ENCODE peak calls at places on chromosomes 6 and 20, in ten cellular contexts. One of them, this sample, is unnamed.

GRCh38 chr6:69578366-69578890 is 218.4 kb downstream of the LMBRD1 start:
- DNase-seq in NCI-H1092: no peak
- DNase-seq in AG08396: no peak
- DNase-seq in effector CD8-positive, alpha-beta T cell: no peak
- DNase-seq in stimulated activated CD4-positive, alpha-beta T cell treated with anti-CD3 and anti-CD28 coated beads, Interleukin-1b, Interleukin-23, amount 100 ng/mL, for 1 hour: no peak
- DNase-seq in Ammon's horn: no peak
- DNase-seq in iPS-NIHi11: no peak
- DNase-seq in uterus: no peak
- DNase-seq in NCI-H1105 treated with DMSO at 0.1 percent for 48 hours: no peak
- DNase-seq in T-helper 1 cell: no peak
- DNase-seq in this sample: no peak

GRCh38 chr6:104682722-104683643 is 176.7 kb downstream of the HACE1 start:
- DNase-seq in NCI-H1092: peak; percentile 16
- DNase-seq in AG08396: peak; percentile 79
- DNase-seq in effector CD8-positive, alpha-beta T cell: peak; percentile 54
- DNase-seq in stimulated activated CD4-positive, alpha-beta T cell treated with anti-CD3 and anti-CD28 coated beads, Interleukin-1b, Interleukin-23, amount 100 ng/mL, for 1 hour: peak; percentile 22
- DNase-seq in Ammon's horn: peak; percentile 36
- DNase-seq in iPS-NIHi11: peak; percentile 82
- DNase-seq in uterus: no peak
- DNase-seq in NCI-H1105 treated with DMSO at 0.1 percent for 48 hours: peak; percentile 53
- DNase-seq in T-helper 1 cell: peak; percentile 56
- DNase-seq in this sample: no peak

GRCh38 chr6:169398342-169399105 is 144.9 kb upstream of the THBS2 start:
- DNase-seq in NCI-H1092: no peak
- DNase-seq in AG08396: no peak
- DNase-seq in effector CD8-positive, alpha-beta T cell: no peak
- DNase-seq in stimulated activated CD4-positive, alpha-beta T cell treated with anti-CD3 and anti-CD28 coated beads, Interleukin-1b, Interleukin-23, amount 100 ng/mL, for 1 hour: no peak
- DNase-seq in Ammon's horn: no peak
- DNase-seq in iPS-NIHi11: no peak
- DNase-seq in uterus: no peak
- DNase-seq in NCI-H1105 treated with DMSO at 0.1 percent for 48 hours: no peak
- DNase-seq in T-helper 1 cell: no peak
- DNase-seq in this sample: no peak

GRCh38 chr6:119965900-119966299 is 616.3 kb upstream of the MAN1A1 start:
- DNase-seq in NCI-H1092: no peak
- DNase-seq in AG08396: no peak
- DNase-seq in effector CD8-positive, alpha-beta T cell: no peak
- DNase-seq in stimulated activated CD4-positive, alpha-beta T cell treated with anti-CD3 and anti-CD28 coated beads, Interleukin-1b, Interleukin-23, amount 100 ng/mL, for 1 hour: no peak
- DNase-seq in Ammon's horn: no peak
- DNase-seq in iPS-NIHi11: no peak
- DNase-seq in uterus: no peak
- DNase-seq in NCI-H1105 treated with DMSO at 0.1 percent for 48 hours: no peak
- DNase-seq in T-helper 1 cell: no peak
- DNase-seq in this sample: no peak

GRCh38 chr20:61633004-61633403 is 380.9 kb downstream of the CDH4 start:
- DNase-seq in NCI-H1092: no peak
- DNase-seq in AG08396: no peak
- DNase-seq in effector CD8-positive, alpha-beta T cell: no peak
- DNase-seq in stimulated activated CD4-positive, alpha-beta T cell treated with anti-CD3 and anti-CD28 coated beads, Interleukin-1b, Interleukin-23, amount 100 ng/mL, for 1 hour: no peak
- DNase-seq in Ammon's horn: no peak
- DNase-seq in iPS-NIHi11: no peak
- DNase-seq in uterus: no peak
- DNase-seq in NCI-H1105 treated with DMSO at 0.1 percent for 48 hours: no peak
- DNase-seq in T-helper 1 cell: no peak
- DNase-seq in this sample: no peak

GRCh38 chr6:16582437-16583150 is 178.7 kb downstream of the ATXN1 start:
- DNase-seq in NCI-H1092: no peak
- DNase-seq in AG08396: no peak
- DNase-seq in effector CD8-positive, alpha-beta T cell: no peak
- DNase-seq in stimulated activated CD4-positive, alpha-beta T cell treated with anti-CD3 and anti-CD28 coated beads, Interleukin-1b, Interleukin-23, amount 100 ng/mL, for 1 hour: no peak
- DNase-seq in Ammon's horn: no peak
- DNase-seq in iPS-NIHi11: no peak
- DNase-seq in uterus: no peak
- DNase-seq in NCI-H1105 treated with DMSO at 0.1 percent for 48 hours: no peak
- DNase-seq in T-helper 1 cell: no peak
- DNase-seq in this sample: no peak

GRCh38 chr20:25269057-25269832 is 21.4 kb downstream of the PYGB start:
- DNase-seq in NCI-H1092: no peak
- DNase-seq in AG08396: no peak
- DNase-seq in effector CD8-positive, alpha-beta T cell: no peak
- DNase-seq in stimulated activated CD4-positive, alpha-beta T cell treated with anti-CD3 and anti-CD28 coated beads, Interleukin-1b, Interleukin-23, amount 100 ng/mL, for 1 hour: no peak
- DNase-seq in Ammon's horn: no peak
- DNase-seq in iPS-NIHi11: no peak
- DNase-seq in uterus: no peak
- DNase-seq in NCI-H1105 treated with DMSO at 0.1 percent for 48 hours: no peak
- DNase-seq in T-helper 1 cell: no peak
- DNase-seq in this sample: no peak

GRCh38 chr6:134908906-134909516 is 40.9 kb downstream of the ALDH8A1 start:
- DNase-seq in NCI-H1092: no peak
- DNase-seq in AG08396: peak; percentile 88
- DNase-seq in effector CD8-positive, alpha-beta T cell: no peak
- DNase-seq in stimulated activated CD4-positive, alpha-beta T cell treated with anti-CD3 and anti-CD28 coated beads, Interleukin-1b, Interleukin-23, amount 100 ng/mL, for 1 hour: no peak
- DNase-seq in Ammon's horn: peak; percentile 80
- DNase-seq in iPS-NIHi11: no peak
- DNase-seq in uterus: peak; percentile 87
- DNase-seq in NCI-H1105 treated with DMSO at 0.1 percent for 48 hours: no peak
- DNase-seq in T-helper 1 cell: no peak
- DNase-seq in this sample: peak; percentile 63

GRCh38 chr6:157669747-157670216 is 153.3 kb upstream of the SNX9 start:
- DNase-seq in NCI-H1092: peak; percentile 25
- DNase-seq in AG08396: peak; percentile 91
- DNase-seq in effector CD8-positive, alpha-beta T cell: no peak
- DNase-seq in stimulated activated CD4-positive, alpha-beta T cell treated with anti-CD3 and anti-CD28 coated beads, Interleukin-1b, Interleukin-23, amount 100 ng/mL, for 1 hour: no peak
- DNase-seq in Ammon's horn: peak; percentile 73
- DNase-seq in iPS-NIHi11: peak; percentile 84
- DNase-seq in uterus: peak; percentile 78
- DNase-seq in NCI-H1105 treated with DMSO at 0.1 percent for 48 hours: no peak
- DNase-seq in T-helper 1 cell: no peak
- DNase-seq in this sample: peak; percentile 22

GRCh38 chr6:17700421-17701416 is 6.0 kb downstream of the NUP153 start:
- DNase-seq in NCI-H1092: no peak
- DNase-seq in AG08396: no peak
- DNase-seq in effector CD8-positive, alpha-beta T cell: no peak
- DNase-seq in stimulated activated CD4-positive, alpha-beta T cell treated with anti-CD3 and anti-CD28 coated beads, Interleukin-1b, Interleukin-23, amount 100 ng/mL, for 1 hour: no peak
- DNase-seq in Ammon's horn: no peak
- DNase-seq in iPS-NIHi11: no peak
- DNase-seq in uterus: no peak
- DNase-seq in NCI-H1105 treated with DMSO at 0.1 percent for 48 hours: no peak
- DNase-seq in T-helper 1 cell: no peak
- DNase-seq in this sample: no peak

GRCh38 chr20:53599039-53599362 is 5.4 kb upstream of the ZNF217 start:
- DNase-seq in NCI-H1092: no peak
- DNase-seq in AG08396: no peak
- DNase-seq in effector CD8-positive, alpha-beta T cell: no peak
- DNase-seq in stimulated activated CD4-positive, alpha-beta T cell treated with anti-CD3 and anti-CD28 coated beads, Interleukin-1b, Interleukin-23, amount 100 ng/mL, for 1 hour: no peak
- DNase-seq in Ammon's horn: no peak
- DNase-seq in iPS-NIHi11: no peak
- DNase-seq in uterus: no peak
- DNase-seq in NCI-H1105 treated with DMSO at 0.1 percent for 48 hours: no peak
- DNase-seq in T-helper 1 cell: no peak
- DNase-seq in this sample: no peak

GRCh38 chr20:23374441-23374840 is 12.5 kb downstream of the GZF1 start:
- DNase-seq in NCI-H1092: no peak
- DNase-seq in AG08396: no peak
- DNase-seq in effector CD8-positive, alpha-beta T cell: no peak
- DNase-seq in stimulated activated CD4-positive, alpha-beta T cell treated with anti-CD3 and anti-CD28 coated beads, Interleukin-1b, Interleukin-23, amount 100 ng/mL, for 1 hour: no peak
- DNase-seq in Ammon's horn: no peak
- DNase-seq in iPS-NIHi11: no peak
- DNase-seq in uterus: no peak
- DNase-seq in NCI-H1105 treated with DMSO at 0.1 percent for 48 hours: no peak
- DNase-seq in T-helper 1 cell: no peak
- DNase-seq in this sample: no peak

GRCh38 chr20:1266167-1266973 is at the start of gene SNPH:
- DNase-seq in NCI-H1092: peak; percentile 6
- DNase-seq in AG08396: peak; percentile 86
- DNase-seq in effector CD8-positive, alpha-beta T cell: peak; percentile 61
- DNase-seq in stimulated activated CD4-positive, alpha-beta T cell treated with anti-CD3 and anti-CD28 coated beads, Interleukin-1b, Interleukin-23, amount 100 ng/mL, for 1 hour: peak; percentile 39
- DNase-seq in Ammon's horn: peak; percentile 77
- DNase-seq in iPS-NIHi11: peak; percentile 77
- DNase-seq in uterus: peak; percentile 74
- DNase-seq in NCI-H1105 treated with DMSO at 0.1 percent for 48 hours: peak; percentile 60
- DNase-seq in T-helper 1 cell: peak; percentile 67
- DNase-seq in this sample: peak; percentile 18

GRCh38 chr6:83466328-83466727 is 35.5 kb upstream of the ME1 start:
- DNase-seq in NCI-H1092: no peak
- DNase-seq in AG08396: no peak
- DNase-seq in effector CD8-positive, alpha-beta T cell: no peak
- DNase-seq in stimulated activated CD4-positive, alpha-beta T cell treated with anti-CD3 and anti-CD28 coated beads, Interleukin-1b, Interleukin-23, amount 100 ng/mL, for 1 hour: no peak
- DNase-seq in Ammon's horn: no peak
- DNase-seq in iPS-NIHi11: no peak
- DNase-seq in uterus: no peak
- DNase-seq in NCI-H1105 treated with DMSO at 0.1 percent for 48 hours: no peak
- DNase-seq in T-helper 1 cell: no peak
- DNase-seq in this sample: no peak

GRCh38 chr6:44525761-44526351 is 138.3 kb downstream of the CDC5L start:
- DNase-seq in NCI-H1092: no peak
- DNase-seq in AG08396: no peak
- DNase-seq in effector CD8-positive, alpha-beta T cell: no peak
- DNase-seq in stimulated activated CD4-positive, alpha-beta T cell treated with anti-CD3 and anti-CD28 coated beads, Interleukin-1b, Interleukin-23, amount 100 ng/mL, for 1 hour: no peak
- DNase-seq in Ammon's horn: no peak
- DNase-seq in iPS-NIHi11: no peak
- DNase-seq in uterus: no peak
- DNase-seq in NCI-H1105 treated with DMSO at 0.1 percent for 48 hours: no peak
- DNase-seq in T-helper 1 cell: no peak
- DNase-seq in this sample: no peak